ENCODE peak calls at places on chromosomes 6 and 20, in five cellular contexts. W, Z, Y, S and M are unnamed samples.

GRCh38 chr20:33654680-33655161 is 7.4 kb upstream of the C20orf144 start:
- DNase-seq in Y (no peak), S (no peak), Z (no peak), W (no peak), M (no peak)

GRCh38 chr6:22056398-22056797 is 240.4 kb downstream of the PRL start:
- DNase-seq in W (no peak), Z (peak; percentile 7), S (no peak), Y (no peak), M (peak; percentile 24)

GRCh38 chr6:55405474-55406220 is 78.4 kb downstream of the GFRAL start:
- DNase-seq in Z (no peak), Y (no peak), W (no peak), S (no peak), M (no peak)

GRCh38 chr6:16765235-16765634 is 4.0 kb upstream of the ATXN1 start:
- DNase-seq in Z (no peak), W (no peak), S (no peak), Y (no peak), M (no peak)

GRCh38 chr6:129766959-129767728 is 57.2 kb upstream of the ARHGAP18 start:
- DNase-seq in S (peak; percentile 56), W (peak; percentile 69), Y (no peak), Z (no peak), M (peak; percentile 43)

GRCh38 chr6:100447900-100448700 is 16.6 kb downstream of the SIM1 start:
- DNase-seq in W (no peak), S (no peak), Z (no peak), Y (no peak), M (peak; percentile 14)

GRCh38 chr20:17647391-17648305 is 34.4 kb downstream of the RRBP1 start:
- DNase-seq in Y (no peak), Z (no peak), W (peak; percentile 51), S (no peak), M (no peak)

GRCh38 chr20:60512436-60512835 is 554.2 kb downstream of the CDH26 start:
- DNase-seq in Y (no peak), S (no peak), W (no peak), Z (no peak), M (peak; percentile 23)

GRCh38 chr6:37698264-37699137 is 818 bp upstream of the MDGA1 start:
- DNase-seq in S (peak; percentile 70), W (peak; percentile 81), Z (peak; percentile 24), Y (no peak), M (peak; percentile 46)

GRCh38 chr20:39524371-39524911 is 562.3 kb downstream of the DHX35 start:
- DNase-seq in Y (no peak), Z (no peak), S (no peak), W (no peak), M (no peak)

GRCh38 chr6:136474241-136474640 is 76.0 kb downstream of the MAP7 start:
- DNase-seq in S (no peak), Z (no peak), W (no peak), Y (no peak), M (no peak)

GRCh38 chr6:147207351-147207750 is 3.1 kb downstream of the STXBP5 start:
- DNase-seq in S (no peak), W (no peak), Z (no peak), Y (no peak), M (no peak)

GRCh38 chr20:62788607-62789006 is 7.7 kb upstream of the MRGBP start:
- DNase-seq in W (no peak), Y (no peak), Z (no peak), S (no peak), M (no peak)

GRCh38 chr6:44311767-44312166 is 1.4 kb downstream of the AARS2 start:
- DNase-seq in W (no peak), S (no peak), Z (no peak), Y (no peak), M (no peak)

GRCh38 chr6:80001337-80001736 is 3.1 kb upstream of the TTK start:
- DNase-seq in S (no peak), Z (no peak), W (no peak), Y (no peak), M (no peak)

DNA sequence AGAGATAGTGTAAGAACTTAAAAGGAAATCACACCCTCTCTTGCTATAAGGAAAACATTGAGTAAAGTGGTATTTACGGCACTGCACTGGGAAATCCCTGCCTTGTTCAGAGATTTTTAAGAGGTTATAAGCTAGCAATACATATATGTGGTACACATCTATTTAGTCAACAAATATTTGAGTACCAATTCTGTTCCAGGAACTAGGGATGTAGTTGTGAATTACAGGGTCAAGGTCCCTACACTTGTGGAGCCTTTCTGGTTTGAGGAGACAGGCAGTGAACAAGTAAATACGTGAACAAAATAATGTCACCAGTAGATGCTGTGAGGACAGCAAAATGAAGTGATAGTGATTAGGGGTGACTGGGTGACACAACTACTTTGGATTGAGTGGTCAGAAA is 1.8 kb downstream of the TM9SF4 start:
- DNase-seq in Z (no peak), Y (no peak), S (no peak), W (no peak), M (no peak)
- H3K4me1 ChIP-seq in Z (peaks cover 62% of the 10 kb centered on the region), Y (peaks cover 31% of the 10 kb centered on the region), S (peaks cover 23% of the 10 kb centered on the region), W (peaks cover 30% of the 10 kb centered on the region), M (peaks cover 14% of the 10 kb centered on the region)

GRCh38 chr6:14118444-14118843 is 872 bp downstream of the CD83 start:
- DNase-seq in Y (no peak), W (no peak), S (no peak), Z (no peak), M (no peak)

GRCh38 chr6:14120556-14120955 is 3.0 kb downstream of the CD83 start:
- DNase-seq in Y (no peak), W (no peak), S (no peak), Z (no peak), M (no peak)

GRCh38 chr6:14119764-14120163 is 2.2 kb downstream of the CD83 start:
- DNase-seq in Z (no peak), Y (no peak), S (no peak), W (no peak), M (peak; percentile 26)

GRCh38 chr6:14118091-14118439 is 493 bp downstream of the CD83 start:
- DNase-seq in Z (no peak), Y (no peak), S (no peak), W (no peak), M (no peak)

GRCh38 chr6:14117158-14118090 is at the start of gene CD83:
- DNase-seq in W (peak; percentile 91), Y (no peak), S (peak; percentile 80), Z (peak; percentile 34), M (peak; percentile 62)
- TF ChIP-seq CTCF in W (no peak), Y (no peak), S (no peak), Z (peak; percentile 17), M (no peak)

GRCh38 chr6:54264581-54265272 is 43.5 kb upstream of the TINAG start:
- DNase-seq in W (no peak), S (no peak), Z (no peak), Y (no peak), M (no peak)
- H3K36me3 ChIP-seq in W (no peaks in the 10 kb centered on the region), S (no peaks in the 10 kb centered on the region), Z (no peaks in the 10 kb centered on the region), Y (no peaks in the 10 kb centered on the region), M (no peaks in the 10 kb centered on the region)

GRCh38 chr6:142265476-142265875 is 36.3 kb upstream of the ADGRG6 start:
- DNase-seq in W (no peak), Y (no peak), S (no peak), Z (no peak), M (no peak)

GRCh38 chr6:142258757-142259156 is 43.0 kb upstream of the ADGRG6 start:
- DNase-seq in W (no peak), S (no peak), Z (no peak), Y (no peak), M (no peak)

GRCh38 chr6:142258305-142258704 is 43.5 kb upstream of the ADGRG6 start:
- DNase-seq in S (no peak), Z (no peak), W (no peak), Y (no peak), M (no peak)

GRCh38 chr6:142262231-142262630 is 39.6 kb upstream of the ADGRG6 start:
- DNase-seq in S (no peak), Y (no peak), Z (no peak), W (no peak), M (no peak)

DNA sequence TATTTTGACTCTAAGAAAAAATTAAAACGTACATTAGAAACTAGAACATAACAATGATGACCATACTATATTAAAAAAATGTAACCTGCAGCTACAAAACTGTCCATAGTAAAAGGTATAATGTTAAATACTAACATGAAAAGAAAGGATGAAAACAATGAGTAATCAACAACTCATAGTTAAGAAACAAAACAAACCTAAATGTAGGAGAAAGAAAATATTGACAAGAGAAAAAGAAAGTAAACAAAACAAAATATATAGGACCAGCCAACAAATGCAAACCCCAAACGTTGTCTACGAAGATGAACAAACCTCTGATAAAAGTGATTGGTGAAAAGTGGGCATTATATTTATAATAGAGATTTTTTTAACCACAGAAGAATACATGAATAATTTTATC is 41.1 kb upstream of the ADGRG6 start:
- DNase-seq in W (no peak), S (no peak), Z (no peak), Y (no peak), M (no peak)
- H3K4me1 ChIP-seq in W (no peaks in the 10 kb centered on the region), S (no peaks in the 10 kb centered on the region), Z (no peaks in the 10 kb centered on the region), Y (peaks cover 9% of the 10 kb centered on the region), M (no peaks in the 10 kb centered on the region)

DNA sequence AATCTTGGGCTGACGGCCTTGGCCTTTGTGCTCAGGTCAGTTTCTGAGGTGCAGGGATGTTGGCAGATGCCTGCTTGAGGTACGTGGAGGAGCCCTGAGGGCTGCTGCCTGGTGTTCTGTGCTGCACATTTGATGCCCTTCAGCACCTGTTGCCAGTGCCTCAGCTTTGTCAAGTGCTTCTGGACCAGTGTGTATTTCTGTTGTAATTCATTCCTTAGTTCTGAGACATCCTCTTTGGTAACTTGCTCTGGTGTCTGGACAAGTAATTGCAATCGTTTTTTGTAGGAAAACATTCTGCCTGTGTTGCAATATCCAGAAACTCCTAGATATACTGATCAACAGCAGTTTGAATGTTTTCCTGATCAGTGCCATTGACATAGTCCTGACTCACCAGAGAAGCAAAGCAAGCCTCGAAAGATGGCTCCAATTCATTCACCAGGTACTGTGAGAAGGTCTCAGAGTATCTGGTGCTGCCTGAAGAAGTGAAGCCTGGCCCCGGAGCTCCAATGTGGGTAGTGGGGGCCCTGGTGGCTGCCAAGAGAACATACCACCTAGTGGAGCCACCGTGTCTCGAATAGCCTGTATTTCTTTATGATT is 26.7 kb downstream of the ZNF337 start:
- DNase-seq in S (no peak), Y (no peak), Z (no peak), W (no peak), M (no peak)
- TF ChIP-seq CTCF in S (no peak), Y (no peak), Z (no peak), W (no peak), M (no peak)

GRCh38 chr6:150229775-150230561 is 87.1 kb downstream of the PPP1R14C start:
- DNase-seq in Z (no peak), Y (no peak), W (no peak), S (no peak), M (no peak)

GRCh38 chr6:150228067-150228733 is 85.4 kb downstream of the PPP1R14C start:
- DNase-seq in Y (no peak), W (no peak), Z (no peak), S (no peak), M (no peak)

GRCh38 chr6:150221152-150221551 is 78.3 kb downstream of the PPP1R14C start:
- DNase-seq in S (no peak), W (no peak), Y (no peak), Z (no peak), M (no peak)

DNA sequence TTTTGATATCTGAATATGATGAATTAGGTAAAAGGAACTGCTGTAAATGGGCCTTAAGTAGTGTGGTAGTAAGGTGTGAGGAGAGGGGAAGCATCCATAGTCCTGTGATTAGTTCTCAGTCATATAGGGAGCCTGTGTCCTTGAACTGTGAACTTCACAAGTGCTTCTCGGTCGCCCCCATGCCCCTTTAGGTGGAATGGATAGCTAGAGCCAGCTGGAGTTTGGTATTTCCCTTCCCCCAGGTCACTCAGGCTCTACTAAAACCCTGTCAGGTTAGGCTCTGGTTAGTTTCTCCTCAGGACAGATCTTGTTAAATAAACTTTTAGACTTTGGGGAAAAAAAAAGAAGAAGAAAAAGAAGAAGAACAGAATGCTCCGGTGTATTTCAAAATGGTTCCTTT is 82.0 kb downstream of the PPP1R14C start:
- DNase-seq in W (no peak), Y (no peak), S (no peak), Z (no peak), M (no peak)
- H3K36me3 ChIP-seq in W (no peaks in the 10 kb centered on the region), Y (no peaks in the 10 kb centered on the region), S (no peaks in the 10 kb centered on the region), Z (no peaks in the 10 kb centered on the region), M (no peaks in the 10 kb centered on the region)